ENCODE peak calls at places on chromosomes 11 and 22, in ten cellular contexts. One of them, this sample, is unnamed.
A peak's percentile ranks its signal among the peaks of the same experiment; 100 is the strongest.

GRCh38 chr11:118314985-118315384 is 10.5 kb downstream of the CD3E start:
- DNase-seq in HCT116: no peak
- DNase-seq in naive thymus-derived CD4-positive, alpha-beta T cell: no peak
- DNase-seq in tibial nerve: no peak
- DNase-seq in fibroblast of lung: no peak
- DNase-seq in SJSA1: no peak
- DNase-seq in foreskin keratinocyte: no peak
- DNase-seq in pancreas: no peak
- DNase-seq in endodermal cell: no peak
- DNase-seq in body of pancreas: no peak
- DNase-seq in this sample: no peak

GRCh38 chr11:64892838-64893193 is 14.4 kb upstream of the EHD1 start:
- DNase-seq in pancreas: no peak
- DNase-seq in tibial nerve: no peak
- DNase-seq in foreskin keratinocyte: no peak
- DNase-seq in body of pancreas: no peak
- DNase-seq in endodermal cell: no peak
- DNase-seq in fibroblast of lung: no peak
- DNase-seq in naive thymus-derived CD4-positive, alpha-beta T cell: no peak
- DNase-seq in SJSA1: no peak
- DNase-seq in HCT116: no peak
- DNase-seq in this sample: no peak

GRCh38 chr11:87224486-87224885 is 186.8 kb downstream of the TMEM135 start:
- DNase-seq in pancreas: no peak
- DNase-seq in tibial nerve: no peak
- DNase-seq in endodermal cell: no peak
- DNase-seq in body of pancreas: no peak
- DNase-seq in HCT116: no peak
- DNase-seq in SJSA1: no peak
- DNase-seq in naive thymus-derived CD4-positive, alpha-beta T cell: no peak
- DNase-seq in fibroblast of lung: peak; percentile 22
- DNase-seq in foreskin keratinocyte: no peak
- DNase-seq in this sample: no peak

GRCh38 chr11:47518212-47518959 is 34.5 kb downstream of the CELF1 start:
- DNase-seq in naive thymus-derived CD4-positive, alpha-beta T cell: no peak
- DNase-seq in pancreas: no peak
- DNase-seq in HCT116: no peak
- DNase-seq in body of pancreas: no peak
- DNase-seq in fibroblast of lung: no peak
- DNase-seq in SJSA1: no peak
- DNase-seq in tibial nerve: no peak
- DNase-seq in foreskin keratinocyte: no peak
- DNase-seq in endodermal cell: no peak
- DNase-seq in this sample: no peak

GRCh38 chr22:23187201-23187600 is 6.9 kb downstream of the BCR start:
- DNase-seq in body of pancreas: no peak
- DNase-seq in SJSA1: no peak
- DNase-seq in endodermal cell: no peak
- DNase-seq in tibial nerve: no peak
- DNase-seq in naive thymus-derived CD4-positive, alpha-beta T cell: no peak
- DNase-seq in pancreas: no peak
- DNase-seq in HCT116: no peak
- DNase-seq in foreskin keratinocyte: no peak
- DNase-seq in fibroblast of lung: no peak
- DNase-seq in this sample: no peak

GRCh38 chr22:30265851-30266444 is 703 bp downstream of the OSM start:
- DNase-seq in body of pancreas: no peak
- DNase-seq in naive thymus-derived CD4-positive, alpha-beta T cell: peak; percentile 81
- DNase-seq in endodermal cell: peak; percentile 67
- DNase-seq in foreskin keratinocyte: no peak
- DNase-seq in SJSA1: no peak
- DNase-seq in fibroblast of lung: no peak
- DNase-seq in HCT116: no peak
- DNase-seq in pancreas: peak; percentile 65
- DNase-seq in tibial nerve: no peak
- DNase-seq in this sample: no peak

GRCh38 chr11:61806785-61807184 is 10.0 kb downstream of the FADS1 start:
- DNase-seq in HCT116: no peak
- DNase-seq in foreskin keratinocyte: no peak
- DNase-seq in SJSA1: no peak
- DNase-seq in body of pancreas: no peak
- DNase-seq in naive thymus-derived CD4-positive, alpha-beta T cell: no peak
- DNase-seq in endodermal cell: no peak
- DNase-seq in pancreas: no peak
- DNase-seq in tibial nerve: no peak
- DNase-seq in fibroblast of lung: no peak
- DNase-seq in this sample: no peak

GRCh38 chr22:46119729-46120419 is 30.5 kb upstream of the PPARA start:
- DNase-seq in tibial nerve: no peak
- DNase-seq in fibroblast of lung: peak; percentile 85
- DNase-seq in pancreas: no peak
- DNase-seq in naive thymus-derived CD4-positive, alpha-beta T cell: no peak
- DNase-seq in body of pancreas: peak; percentile 51
- DNase-seq in endodermal cell: no peak
- DNase-seq in HCT116: no peak
- DNase-seq in foreskin keratinocyte: no peak
- DNase-seq in SJSA1: no peak
- DNase-seq in this sample: no peak

GRCh38 chr11:86208572-86208971 is 36.0 kb upstream of the EED start:
- DNase-seq in naive thymus-derived CD4-positive, alpha-beta T cell: no peak
- DNase-seq in pancreas: no peak
- DNase-seq in tibial nerve: no peak
- DNase-seq in body of pancreas: no peak
- DNase-seq in endodermal cell: no peak
- DNase-seq in HCT116: no peak
- DNase-seq in foreskin keratinocyte: no peak
- DNase-seq in fibroblast of lung: no peak
- DNase-seq in SJSA1: no peak
- DNase-seq in this sample: no peak

GRCh38 chr11:114256898-114257286 is 39.3 kb upstream of the NNMT start:
- DNase-seq in foreskin keratinocyte: no peak
- DNase-seq in naive thymus-derived CD4-positive, alpha-beta T cell: no peak
- DNase-seq in body of pancreas: no peak
- DNase-seq in HCT116: no peak
- DNase-seq in pancreas: no peak
- DNase-seq in fibroblast of lung: no peak
- DNase-seq in endodermal cell: no peak
- DNase-seq in tibial nerve: no peak
- DNase-seq in SJSA1: no peak
- DNase-seq in this sample: no peak
- H3K4me1 ChIP-seq in foreskin keratinocyte: no peaks in the 10 kb centered on the region
- H3K4me1 ChIP-seq in naive thymus-derived CD4-positive, alpha-beta T cell: no peaks in the 10 kb centered on the region
- H3K4me1 ChIP-seq in body of pancreas: peaks cover 36% of the 10 kb centered on the region
- H3K4me1 ChIP-seq in HCT116: no peaks in the 10 kb centered on the region
- H3K4me1 ChIP-seq in pancreas: no peaks in the 10 kb centered on the region
- H3K4me1 ChIP-seq in fibroblast of lung: no peaks in the 10 kb centered on the region
- H3K4me1 ChIP-seq in endodermal cell: no peaks in the 10 kb centered on the region
- H3K4me1 ChIP-seq in tibial nerve: peaks cover 46% of the 10 kb centered on the region
- H3K4me1 ChIP-seq in SJSA1: no peaks in the 10 kb centered on the region
- H3K4me1 ChIP-seq in this sample: no peaks in the 10 kb centered on the region

DNA sequence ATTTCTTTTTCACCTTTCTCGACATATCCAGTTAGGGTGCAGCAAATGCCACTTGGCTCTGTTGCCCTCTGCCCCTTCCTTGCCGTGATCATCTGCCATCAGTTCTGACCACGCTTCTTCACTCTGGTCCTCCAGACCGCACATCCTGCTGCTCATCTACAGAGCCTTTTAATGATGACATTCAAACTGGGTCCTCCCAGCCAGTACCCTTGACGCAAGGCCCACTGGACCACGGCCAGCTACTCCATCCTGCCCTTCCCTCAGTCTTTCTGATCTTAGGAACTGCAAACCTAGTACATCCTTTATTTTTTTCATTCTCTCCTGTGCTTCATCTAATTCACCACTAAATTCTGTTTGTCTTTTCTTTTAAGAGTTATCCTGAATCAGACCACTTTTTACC is 551.8 kb downstream of the NTM start:
- DNase-seq in tibial nerve: no peak
- DNase-seq in fibroblast of lung: no peak
- DNase-seq in endodermal cell: no peak
- DNase-seq in body of pancreas: no peak
- DNase-seq in pancreas: no peak
- DNase-seq in HCT116: no peak
- DNase-seq in SJSA1: no peak
- DNase-seq in naive thymus-derived CD4-positive, alpha-beta T cell: no peak
- DNase-seq in foreskin keratinocyte: no peak
- DNase-seq in this sample: no peak
- H3K27ac ChIP-seq in tibial nerve: no peak overlapping the region
- H3K27ac ChIP-seq in fibroblast of lung: no peak overlapping the region
- H3K27ac ChIP-seq in endodermal cell: no peak overlapping the region
- H3K27ac ChIP-seq in body of pancreas: no peak overlapping the region
- H3K27ac ChIP-seq in pancreas: no peak overlapping the region
- H3K27ac ChIP-seq in HCT116: no peak overlapping the region
- H3K27ac ChIP-seq in SJSA1: no peak overlapping the region
- H3K27ac ChIP-seq in naive thymus-derived CD4-positive, alpha-beta T cell: no peak overlapping the region
- H3K27ac ChIP-seq in foreskin keratinocyte: no peak overlapping the region
- H3K27ac ChIP-seq in this sample: no peak overlapping the region

GRCh38 chr11:11588243-11588642 is 33.6 kb downstream of the GALNT18 start:
- DNase-seq in pancreas: no peak
- DNase-seq in tibial nerve: no peak
- DNase-seq in fibroblast of lung: no peak
- DNase-seq in foreskin keratinocyte: peak; percentile 37
- DNase-seq in SJSA1: no peak
- DNase-seq in endodermal cell: no peak
- DNase-seq in naive thymus-derived CD4-positive, alpha-beta T cell: no peak
- DNase-seq in body of pancreas: no peak
- DNase-seq in HCT116: no peak
- DNase-seq in this sample: peak; percentile 50
- H3K4me1 ChIP-seq in pancreas: no peaks in the 10 kb centered on the region
- H3K4me1 ChIP-seq in tibial nerve: no peaks in the 10 kb centered on the region
- H3K4me1 ChIP-seq in fibroblast of lung: no peaks in the 10 kb centered on the region
- H3K4me1 ChIP-seq in foreskin keratinocyte: peaks cover 29% of the 10 kb centered on the region
- H3K4me1 ChIP-seq in SJSA1: peaks cover 21% of the 10 kb centered on the region
- H3K4me1 ChIP-seq in endodermal cell: peaks cover 7% of the 10 kb centered on the region
- H3K4me1 ChIP-seq in naive thymus-derived CD4-positive, alpha-beta T cell: no peaks in the 10 kb centered on the region
- H3K4me1 ChIP-seq in body of pancreas: no peaks in the 10 kb centered on the region
- H3K4me1 ChIP-seq in HCT116: peaks cover 18% of the 10 kb centered on the region
- H3K4me1 ChIP-seq in this sample: peaks cover 36% of the 10 kb centered on the region

GRCh38 chr22:47687364-47687655 is 924.9 kb downstream of the TBC1D22A start:
- DNase-seq in SJSA1: no peak
- DNase-seq in endodermal cell: no peak
- DNase-seq in foreskin keratinocyte: no peak
- DNase-seq in fibroblast of lung: no peak
- DNase-seq in pancreas: no peak
- DNase-seq in HCT116: no peak
- DNase-seq in body of pancreas: no peak
- DNase-seq in naive thymus-derived CD4-positive, alpha-beta T cell: no peak
- DNase-seq in tibial nerve: no peak
- DNase-seq in this sample: no peak
- H3K27ac ChIP-seq in SJSA1: no peak overlapping the region
- H3K27ac ChIP-seq in endodermal cell: no peak overlapping the region
- H3K27ac ChIP-seq in foreskin keratinocyte: no peak overlapping the region
- H3K27ac ChIP-seq in fibroblast of lung: no peak overlapping the region
- H3K27ac ChIP-seq in pancreas: no peak overlapping the region
- H3K27ac ChIP-seq in HCT116: no peak overlapping the region
- H3K27ac ChIP-seq in body of pancreas: no peak overlapping the region
- H3K27ac ChIP-seq in naive thymus-derived CD4-positive, alpha-beta T cell: no peak overlapping the region
- H3K27ac ChIP-seq in tibial nerve: no peak overlapping the region
- H3K27ac ChIP-seq in this sample: no peak overlapping the region

DNA sequence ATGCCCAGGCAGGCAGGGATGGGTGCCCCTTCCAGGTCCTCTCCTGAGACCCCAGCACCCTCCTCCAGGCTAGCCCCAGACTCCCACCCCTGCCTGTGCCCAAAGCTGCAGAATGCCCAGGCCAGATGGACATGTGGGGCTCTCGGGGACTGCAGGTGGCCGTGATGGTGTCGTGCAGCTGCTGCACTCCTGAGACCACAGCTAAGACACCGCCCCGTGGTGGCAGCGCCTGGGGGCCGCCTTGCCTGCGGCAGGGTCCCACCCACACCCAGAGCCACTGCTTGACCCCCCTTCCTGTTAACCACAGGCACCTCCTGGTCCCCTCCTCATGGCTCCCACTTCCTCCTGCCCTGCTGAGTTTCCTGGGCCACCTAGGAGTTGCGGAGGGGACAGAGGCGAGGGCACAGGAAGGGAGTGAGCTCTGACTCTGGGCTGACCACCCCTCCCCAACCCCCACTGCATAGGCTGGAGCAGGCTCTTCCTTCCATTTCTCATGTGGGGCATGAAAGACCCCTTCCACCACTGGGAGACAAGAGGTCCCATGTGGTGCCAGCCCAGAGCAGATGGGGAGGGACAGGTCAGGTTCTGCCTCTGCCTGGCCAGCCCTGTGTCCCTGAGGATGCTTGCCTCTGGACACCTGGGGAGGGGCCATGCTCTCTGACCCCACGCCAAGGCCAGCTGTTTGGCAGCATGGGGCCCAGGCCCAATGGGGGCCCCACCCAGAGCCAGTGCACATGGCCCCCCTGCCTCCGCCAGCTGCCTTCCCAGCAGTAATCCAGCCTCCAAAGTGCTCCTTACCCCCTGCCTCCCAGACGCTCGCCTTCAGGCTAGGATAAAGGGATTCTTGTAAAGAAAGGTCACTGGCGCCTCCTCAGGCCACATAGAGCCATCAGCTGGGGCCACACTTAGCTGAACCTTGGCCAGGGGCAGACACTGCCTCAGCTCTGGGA is 29.3 kb downstream of the OSBPL5 start:
- DNase-seq in tibial nerve: no peak
- DNase-seq in pancreas: no peak
- DNase-seq in HCT116: no peak
- DNase-seq in body of pancreas: no peak
- DNase-seq in endodermal cell: peak; percentile 85
- DNase-seq in naive thymus-derived CD4-positive, alpha-beta T cell: no peak
- DNase-seq in fibroblast of lung: no peak
- DNase-seq in SJSA1: no peak
- DNase-seq in foreskin keratinocyte: no peak
- DNase-seq in this sample: no peak
- H3K4me1 ChIP-seq in tibial nerve: peaks cover 20% of the 10 kb centered on the region
- H3K4me1 ChIP-seq in pancreas: peaks cover 4% of the 10 kb centered on the region
- H3K4me1 ChIP-seq in HCT116: peaks cover 2% of the 10 kb centered on the region
- H3K4me1 ChIP-seq in body of pancreas: peaks cover 6% of the 10 kb centered on the region
- H3K4me1 ChIP-seq in endodermal cell: no peaks in the 10 kb centered on the region
- H3K4me1 ChIP-seq in naive thymus-derived CD4-positive, alpha-beta T cell: peaks cover 8% of the 10 kb centered on the region
- H3K4me1 ChIP-seq in fibroblast of lung: peaks cover 6% of the 10 kb centered on the region
- H3K4me1 ChIP-seq in SJSA1: peaks cover 7% of the 10 kb centered on the region
- H3K4me1 ChIP-seq in foreskin keratinocyte: no peaks in the 10 kb centered on the region
- H3K4me1 ChIP-seq in this sample: peaks cover 4% of the 10 kb centered on the region

GRCh38 chr22:49934144-49934890 is 15.9 kb downstream of the CRELD2 start:
- DNase-seq in foreskin keratinocyte: no peak
- DNase-seq in tibial nerve: peak; percentile 37
- DNase-seq in fibroblast of lung: peak; percentile 47
- DNase-seq in naive thymus-derived CD4-positive, alpha-beta T cell: no peak
- DNase-seq in SJSA1: no peak
- DNase-seq in endodermal cell: no peak
- DNase-seq in pancreas: peak; percentile 81
- DNase-seq in body of pancreas: peak; percentile 84
- DNase-seq in HCT116: no peak
- DNase-seq in this sample: no peak
- H3K27ac ChIP-seq in foreskin keratinocyte: no peak overlapping the region
- H3K27ac ChIP-seq in tibial nerve: peak overlapping the region; percentile 91
- H3K27ac ChIP-seq in fibroblast of lung: peak overlapping the region; percentile 63
- H3K27ac ChIP-seq in naive thymus-derived CD4-positive, alpha-beta T cell: peak overlapping the region; percentile 99
- H3K27ac ChIP-seq in SJSA1: no peak overlapping the region
- H3K27ac ChIP-seq in endodermal cell: no peak overlapping the region
- H3K27ac ChIP-seq in pancreas: peak overlapping the region; percentile 89
- H3K27ac ChIP-seq in body of pancreas: peak overlapping the region; percentile 92
- H3K27ac ChIP-seq in HCT116: peak overlapping the region; percentile 75
- H3K27ac ChIP-seq in this sample: no peak overlapping the region

GRCh38 chr11:67562951-67563350 is 20.7 kb upstream of the GSTP1 start:
- DNase-seq in SJSA1: no peak
- DNase-seq in endodermal cell: no peak
- DNase-seq in body of pancreas: no peak
- DNase-seq in fibroblast of lung: no peak
- DNase-seq in pancreas: no peak
- DNase-seq in naive thymus-derived CD4-positive, alpha-beta T cell: no peak
- DNase-seq in foreskin keratinocyte: no peak
- DNase-seq in tibial nerve: no peak
- DNase-seq in HCT116: no peak
- DNase-seq in this sample: no peak
- H3K4me1 ChIP-seq in SJSA1: peaks cover 32% of the 10 kb centered on the region
- H3K4me1 ChIP-seq in endodermal cell: no peaks in the 10 kb centered on the region
- H3K4me1 ChIP-seq in body of pancreas: peaks cover 14% of the 10 kb centered on the region
- H3K4me1 ChIP-seq in fibroblast of lung: no peaks in the 10 kb centered on the region
- H3K4me1 ChIP-seq in pancreas: peaks cover 5% of the 10 kb centered on the region
- H3K4me1 ChIP-seq in naive thymus-derived CD4-positive, alpha-beta T cell: no peaks in the 10 kb centered on the region
- H3K4me1 ChIP-seq in foreskin keratinocyte: peaks cover 14% of the 10 kb centered on the region
- H3K4me1 ChIP-seq in tibial nerve: no peaks in the 10 kb centered on the region
- H3K4me1 ChIP-seq in HCT116: peaks cover 16% of the 10 kb centered on the region
- H3K4me1 ChIP-seq in this sample: peaks cover 12% of the 10 kb centered on the region

This sample was measured in mammary epithelial cell.